ENCODE peak calls at places on chromosomes 4 and X, in seven cellular contexts. R, C, E, M, U, J and Z are unnamed samples.

GRCh38 chr4:189232274-189232673 is 708.4 kb upstream of the FRG1 start:
- DNase-seq in R (no peak), C (no peak), E (peak; percentile 29), M (no peak), U (no peak), J (no peak), Z (no peak)

GRCh38 chrX:97547873-97548578 is 664.3 kb downstream of the RPA4 start:
- DNase-seq in R (peak; percentile 2), C (no peak), E (peak; percentile 39), M (no peak), U (no peak), J (no peak), Z (peak; percentile 20)

GRCh38 chr4:117793786-117794369 is 240.4 kb upstream of the NDST3 start:
- DNase-seq in R (no peak), C (no peak), E (no peak), M (no peak), U (no peak), J (no peak), Z (no peak)

GRCh38 chr4:56505269-56506109 is at the start of gene ARL9:
- DNase-seq in R (peak; percentile 15), C (no peak), E (peak; percentile 40), M (no peak), U (no peak), J (peak; percentile 49), Z (no peak)

GRCh38 chr4:123603165-123603564 is 206.6 kb downstream of the SPRY1 start:
- DNase-seq in R (no peak), C (no peak), E (peak; percentile 36), M (no peak), U (no peak), J (no peak), Z (peak; percentile 13)

GRCh38 chr4:120158860-120159259 is 92.2 kb upstream of the MAD2L1 start:
- DNase-seq in R (no peak), C (no peak), E (no peak), M (no peak), U (no peak), J (no peak), Z (no peak)

GRCh38 chr4:81504685-81505598 is 33.2 kb upstream of the RASGEF1B start:
- DNase-seq in R (no peak), C (no peak), E (no peak), M (no peak), U (no peak), J (no peak), Z (no peak)

GRCh38 chr4:15231265-15232091 is 196.4 kb upstream of the C1QTNF7 start:
- DNase-seq in R (peak; percentile 77), C (peak; percentile 16), E (peak; percentile 88), M (peak; percentile 34), U (peak; percentile 63), J (no peak), Z (peak; percentile 68)

GRCh38 chr4:995311-996026 is 2.3 kb upstream of the SLC26A1 start:
- DNase-seq in R (peak; percentile 41), C (no peak), E (no peak), M (no peak), U (no peak), J (no peak), Z (no peak)

GRCh38 chr4:53617101-53617680 is 25.9 kb upstream of the LNX1 start:
- DNase-seq in R (no peak), C (no peak), E (peak; percentile 39), M (no peak), U (no peak), J (no peak), Z (no peak)

GRCh38 chrX:46381630-46382029 is 163.6 kb downstream of the ZNF674 start:
- DNase-seq in R (no peak), C (peak; percentile 4), E (peak; percentile 17), M (no peak), U (peak; percentile 6), J (no peak), Z (peak; percentile 6)

GRCh38 chr4:130639871-130640270 is 1543.9 kb downstream of the C4orf33 start:
- DNase-seq in R (no peak), C (no peak), E (no peak), M (no peak), U (no peak), J (no peak), Z (no peak)

GRCh38 chrX:152959626-152960025 is 34.3 kb downstream of the PNMA5 start:
- DNase-seq in R (no peak), C (no peak), E (no peak), M (no peak), U (no peak), J (no peak), Z (no peak)

GRCh38 chr4:169604131-169604900 is 8.1 kb downstream of the NEK1 start:
- DNase-seq in R (peak; percentile 65), C (no peak), E (peak; percentile 83), M (peak; percentile 5), U (peak; percentile 76), J (no peak), Z (no peak)

GRCh38 chr4:20687894-20688293 is 12.4 kb upstream of the PACRGL start:
- DNase-seq in R (no peak), C (no peak), E (peak; percentile 75), M (no peak), U (no peak), J (no peak), Z (no peak)

GRCh38 chr4:153495480-153496206 is 29.5 kb downstream of the TMEM131L start:
- DNase-seq in R (no peak), C (no peak), E (no peak), M (no peak), U (no peak), J (no peak), Z (no peak)

GRCh38 chr4:153497091-153497531 is 31.0 kb downstream of the TMEM131L start:
- DNase-seq in R (no peak), C (no peak), E (peak; percentile 70), M (no peak), U (peak; percentile 69), J (no peak), Z (peak; percentile 58)

GRCh38 chr4:153501578-153501977 is 35.4 kb downstream of the TMEM131L start:
- DNase-seq in R (no peak), C (no peak), E (no peak), M (no peak), U (peak; percentile 66), J (no peak), Z (no peak)

GRCh38 chr4:153499005-153499404 is 32.8 kb downstream of the TMEM131L start:
- DNase-seq in R (no peak), C (no peak), E (no peak), M (no peak), U (no peak), J (no peak), Z (no peak)

GRCh38 chr4:153497988-153498967 is 32.1 kb downstream of the TMEM131L start:
- DNase-seq in R (no peak), C (peak; percentile 72), E (peak; percentile 86), M (no peak), U (no peak), J (no peak), Z (no peak)
- TF ChIP-seq RFX5 in R (no peak), C (no peak), E (no peak), M (no peak), U (no peak), J (no peak), Z (no peak)

GRCh38 chr4:95714571-95714970 is 125.3 kb upstream of the PDHA2 start:
- DNase-seq in R (no peak), C (no peak), E (no peak), M (no peak), U (no peak), J (no peak), Z (no peak)
- TF ChIP-seq RFX5 in R (no peak), C (no peak), E (no peak), M (no peak), U (no peak), J (no peak), Z (no peak)

GRCh38 chr4:30789219-30789671 is 69.1 kb downstream of the PCDH7 start:
- DNase-seq in R (no peak), C (no peak), E (no peak), M (no peak), U (no peak), J (no peak), Z (no peak)
- TF ChIP-seq RFX5 in R (no peak), C (no peak), E (no peak), M (no peak), U (no peak), J (no peak), Z (no peak)

GRCh38 chr4:111689214-111689613 is 456.0 kb upstream of the FAM241A start:
- DNase-seq in R (no peak), C (no peak), E (peak; percentile 14), M (no peak), U (no peak), J (no peak), Z (no peak)
- TF ChIP-seq RFX5 in R (no peak), C (no peak), E (no peak), M (no peak), U (no peak), J (no peak), Z (no peak)

GRCh38 chr4:3037957-3038451 is 36.3 kb downstream of the HTT-AS start:
- DNase-seq in R (no peak), C (no peak), E (no peak), M (no peak), U (no peak), J (no peak), Z (no peak)

GRCh38 chr4:3042226-3042625 is 32.1 kb downstream of the HTT-AS start:
- DNase-seq in R (no peak), C (no peak), E (no peak), M (no peak), U (no peak), J (no peak), Z (no peak)

GRCh38 chr4:3040447-3041191 is 33.7 kb downstream of the HTT-AS start:
- DNase-seq in R (no peak), C (no peak), E (no peak), M (no peak), U (no peak), J (no peak), Z (no peak)

GRCh38 chr4:3041192-3042142 is 32.9 kb downstream of the HTT-AS start:
- DNase-seq in R (peak; percentile 62), C (no peak), E (peak; percentile 48), M (no peak), U (no peak), J (no peak), Z (peak; percentile 55)

DNA sequence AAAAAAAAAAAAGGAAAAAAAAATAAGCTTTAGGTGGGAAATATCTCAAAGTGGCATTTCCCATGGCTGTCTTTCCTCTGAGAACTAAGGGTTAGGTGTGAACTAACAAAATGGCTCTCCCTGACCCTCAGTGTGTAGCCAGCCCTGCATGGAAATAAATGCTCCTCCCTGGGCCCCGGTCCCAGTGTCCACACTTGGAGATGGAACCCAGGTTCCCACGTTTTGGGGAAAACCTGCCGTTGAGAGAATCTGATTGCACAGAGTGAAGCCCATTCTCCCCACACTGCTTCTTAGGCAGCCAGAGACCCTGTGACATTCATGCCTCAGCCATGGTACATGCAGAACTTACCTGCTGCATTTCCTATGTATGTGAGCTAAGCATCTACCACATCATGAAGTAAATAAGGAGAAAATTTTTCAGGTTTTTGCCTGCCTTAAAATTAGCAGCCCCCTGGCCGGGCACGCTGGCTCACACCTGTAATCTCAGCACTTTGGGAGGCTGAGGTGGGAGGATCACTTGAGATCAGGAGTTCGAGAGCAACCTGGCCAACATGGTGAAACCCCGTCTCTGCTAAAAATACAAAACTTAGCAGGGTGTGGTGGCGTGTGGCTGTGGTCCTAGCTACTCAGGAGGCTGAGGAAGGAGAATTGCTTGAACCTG is 34.5 kb downstream of the HTT-AS start:
- DNase-seq in R (no peak), C (no peak), E (no peak), M (no peak), U (no peak), J (no peak), Z (no peak)
- TF ChIP-seq RFX5 in R (no peak), C (no peak), E (no peak), M (no peak), U (no peak), J (no peak), Z (no peak)